ENCODE peak calls at places on chromosomes 5 and 9, in nine cellular contexts. One of them, this sample, is unnamed. For H3K4me1, the result is how much of the 10 kb centered on the place peaks cover.

GRCh38 chr9:91949946-91950664 is at the start of gene ROR2:
- DNase-seq in gastrocnemius medialis: no peak
- DNase-seq in fibroblast of lung: peak
- DNase-seq in pancreas: peak
- DNase-seq in esophagus squamous epithelium: no peak
- DNase-seq in left ventricle myocardium inferior: peak
- DNase-seq in tibial nerve: no peak
- DNase-seq in lower lobe of right lung: peak
- DNase-seq in neural progenitor cell: peak
- DNase-seq in this sample: peak

GRCh38 chr5:124604419-124604818 is 142.0 kb downstream of the ZNF608 start:
- DNase-seq in gastrocnemius medialis: no peak
- DNase-seq in fibroblast of lung: no peak
- DNase-seq in pancreas: no peak
- DNase-seq in esophagus squamous epithelium: no peak
- DNase-seq in left ventricle myocardium inferior: no peak
- DNase-seq in tibial nerve: no peak
- DNase-seq in lower lobe of right lung: no peak
- DNase-seq in neural progenitor cell: peak
- DNase-seq in this sample: no peak

GRCh38 chr5:83900307-83900706 is 179.7 kb upstream of the HAPLN1 start:
- DNase-seq in gastrocnemius medialis: no peak
- DNase-seq in fibroblast of lung: no peak
- DNase-seq in pancreas: no peak
- DNase-seq in esophagus squamous epithelium: no peak
- DNase-seq in left ventricle myocardium inferior: no peak
- DNase-seq in tibial nerve: no peak
- DNase-seq in lower lobe of right lung: no peak
- DNase-seq in neural progenitor cell: peak
- DNase-seq in this sample: no peak

GRCh38 chr5:33806736-33807442 is 84.9 kb downstream of the ADAMTS12 start:
- DNase-seq in gastrocnemius medialis: no peak
- DNase-seq in fibroblast of lung: peak
- DNase-seq in pancreas: no peak
- DNase-seq in esophagus squamous epithelium: no peak
- DNase-seq in left ventricle myocardium inferior: no peak
- DNase-seq in tibial nerve: no peak
- DNase-seq in lower lobe of right lung: no peak
- DNase-seq in neural progenitor cell: no peak
- DNase-seq in this sample: no peak

GRCh38 chr5:150587830-150588494 is 52.5 kb upstream of the SYNPO start:
- DNase-seq in gastrocnemius medialis: peak
- DNase-seq in fibroblast of lung: no peak
- DNase-seq in pancreas: no peak
- DNase-seq in esophagus squamous epithelium: no peak
- DNase-seq in left ventricle myocardium inferior: no peak
- DNase-seq in tibial nerve: no peak
- DNase-seq in lower lobe of right lung: no peak
- DNase-seq in neural progenitor cell: no peak
- DNase-seq in this sample: no peak

GRCh38 chr5:126871441-126871840 is 94.5 kb downstream of the LMNB1 start:
- DNase-seq in gastrocnemius medialis: no peak
- DNase-seq in fibroblast of lung: no peak
- DNase-seq in pancreas: no peak
- DNase-seq in esophagus squamous epithelium: no peak
- DNase-seq in left ventricle myocardium inferior: no peak
- DNase-seq in tibial nerve: no peak
- DNase-seq in lower lobe of right lung: no peak
- DNase-seq in neural progenitor cell: no peak
- DNase-seq in this sample: no peak

GRCh38 chr5:143772621-143773020 is 39.3 kb upstream of the HMHB1 start:
- DNase-seq in gastrocnemius medialis: no peak
- DNase-seq in fibroblast of lung: no peak
- DNase-seq in pancreas: no peak
- DNase-seq in esophagus squamous epithelium: no peak
- DNase-seq in left ventricle myocardium inferior: no peak
- DNase-seq in tibial nerve: no peak
- DNase-seq in lower lobe of right lung: no peak
- DNase-seq in neural progenitor cell: no peak
- DNase-seq in this sample: no peak

GRCh38 chr9:76562511-76562911 is 103.5 kb downstream of the GCNT1 start:
- DNase-seq in gastrocnemius medialis: no peak
- DNase-seq in fibroblast of lung: peak
- DNase-seq in pancreas: no peak
- DNase-seq in esophagus squamous epithelium: no peak
- DNase-seq in left ventricle myocardium inferior: no peak
- DNase-seq in tibial nerve: no peak
- DNase-seq in lower lobe of right lung: no peak
- DNase-seq in neural progenitor cell: no peak
- DNase-seq in this sample: no peak

GRCh38 chr9:94259077-94259847 is at the start of gene ZNF169:
- DNase-seq in gastrocnemius medialis: peak
- DNase-seq in fibroblast of lung: peak
- DNase-seq in pancreas: peak
- DNase-seq in esophagus squamous epithelium: peak
- DNase-seq in left ventricle myocardium inferior: peak
- DNase-seq in tibial nerve: peak
- DNase-seq in lower lobe of right lung: peak
- DNase-seq in neural progenitor cell: peak
- DNase-seq in this sample: peak

GRCh38 chr5:129359450-129359849 is 100.6 kb upstream of the ADAMTS19 start:
- DNase-seq in gastrocnemius medialis: no peak
- DNase-seq in fibroblast of lung: no peak
- DNase-seq in pancreas: no peak
- DNase-seq in esophagus squamous epithelium: no peak
- DNase-seq in left ventricle myocardium inferior: no peak
- DNase-seq in tibial nerve: no peak
- DNase-seq in lower lobe of right lung: no peak
- DNase-seq in neural progenitor cell: no peak
- DNase-seq in this sample: no peak

GRCh38 chr5:129356846-129357245 is 103.3 kb upstream of the ADAMTS19 start:
- DNase-seq in gastrocnemius medialis: no peak
- DNase-seq in fibroblast of lung: no peak
- DNase-seq in pancreas: no peak
- DNase-seq in esophagus squamous epithelium: no peak
- DNase-seq in left ventricle myocardium inferior: no peak
- DNase-seq in tibial nerve: no peak
- DNase-seq in lower lobe of right lung: no peak
- DNase-seq in neural progenitor cell: no peak
- DNase-seq in this sample: no peak

GRCh38 chr5:129358069-129358468 is 102.0 kb upstream of the ADAMTS19 start:
- DNase-seq in gastrocnemius medialis: no peak
- DNase-seq in fibroblast of lung: no peak
- DNase-seq in pancreas: no peak
- DNase-seq in esophagus squamous epithelium: no peak
- DNase-seq in left ventricle myocardium inferior: no peak
- DNase-seq in tibial nerve: no peak
- DNase-seq in lower lobe of right lung: no peak
- DNase-seq in neural progenitor cell: no peak
- DNase-seq in this sample: no peak

GRCh38 chr5:129363991-129364390 is 96.1 kb upstream of the ADAMTS19 start:
- DNase-seq in gastrocnemius medialis: no peak
- DNase-seq in fibroblast of lung: no peak
- DNase-seq in pancreas: no peak
- DNase-seq in esophagus squamous epithelium: no peak
- DNase-seq in left ventricle myocardium inferior: no peak
- DNase-seq in tibial nerve: no peak
- DNase-seq in lower lobe of right lung: no peak
- DNase-seq in neural progenitor cell: no peak
- DNase-seq in this sample: no peak

DNA sequence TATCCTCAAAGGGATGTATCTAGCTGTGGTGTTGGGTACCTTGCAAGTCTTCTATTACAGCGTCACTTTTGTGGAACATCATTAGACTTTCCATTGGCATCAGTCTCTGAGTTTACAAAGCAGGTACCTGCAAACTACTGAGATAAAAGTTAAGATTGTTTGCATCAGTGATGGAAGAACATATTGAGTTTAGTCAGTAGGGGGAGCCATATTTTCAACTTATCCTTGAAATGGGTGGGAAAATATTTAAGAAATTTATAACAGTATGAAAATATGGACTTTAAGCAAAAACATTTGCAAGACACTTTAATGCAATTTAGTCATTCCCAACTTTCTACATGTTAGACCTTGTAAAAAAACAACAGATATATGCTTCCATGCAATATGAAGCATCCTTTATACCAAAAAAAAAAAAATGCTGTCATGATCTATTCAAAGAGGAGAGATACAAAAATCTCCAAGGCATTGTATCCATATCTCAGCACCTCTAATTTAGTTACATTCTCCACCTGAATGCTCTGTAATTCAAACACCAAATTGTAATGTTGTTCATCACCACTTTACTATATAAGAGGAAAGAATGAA is 98.6 kb upstream of the ADAMTS19 start:
- DNase-seq in gastrocnemius medialis: no peak
- DNase-seq in fibroblast of lung: peak
- DNase-seq in pancreas: no peak
- DNase-seq in esophagus squamous epithelium: no peak
- DNase-seq in left ventricle myocardium inferior: no peak
- DNase-seq in tibial nerve: no peak
- DNase-seq in lower lobe of right lung: no peak
- DNase-seq in neural progenitor cell: peak
- DNase-seq in this sample: no peak
- TF ChIP-seq CTCF in gastrocnemius medialis: peak
- TF ChIP-seq CTCF in fibroblast of lung: no peak
- TF ChIP-seq CTCF in pancreas: no peak
- TF ChIP-seq CTCF in esophagus squamous epithelium: no peak
- TF ChIP-seq CTCF in left ventricle myocardium inferior: peak
- TF ChIP-seq CTCF in tibial nerve: no peak
- TF ChIP-seq CTCF in lower lobe of right lung: no peak
- TF ChIP-seq CTCF in neural progenitor cell: peak
- TF ChIP-seq CTCF in this sample: no peak

DNA sequence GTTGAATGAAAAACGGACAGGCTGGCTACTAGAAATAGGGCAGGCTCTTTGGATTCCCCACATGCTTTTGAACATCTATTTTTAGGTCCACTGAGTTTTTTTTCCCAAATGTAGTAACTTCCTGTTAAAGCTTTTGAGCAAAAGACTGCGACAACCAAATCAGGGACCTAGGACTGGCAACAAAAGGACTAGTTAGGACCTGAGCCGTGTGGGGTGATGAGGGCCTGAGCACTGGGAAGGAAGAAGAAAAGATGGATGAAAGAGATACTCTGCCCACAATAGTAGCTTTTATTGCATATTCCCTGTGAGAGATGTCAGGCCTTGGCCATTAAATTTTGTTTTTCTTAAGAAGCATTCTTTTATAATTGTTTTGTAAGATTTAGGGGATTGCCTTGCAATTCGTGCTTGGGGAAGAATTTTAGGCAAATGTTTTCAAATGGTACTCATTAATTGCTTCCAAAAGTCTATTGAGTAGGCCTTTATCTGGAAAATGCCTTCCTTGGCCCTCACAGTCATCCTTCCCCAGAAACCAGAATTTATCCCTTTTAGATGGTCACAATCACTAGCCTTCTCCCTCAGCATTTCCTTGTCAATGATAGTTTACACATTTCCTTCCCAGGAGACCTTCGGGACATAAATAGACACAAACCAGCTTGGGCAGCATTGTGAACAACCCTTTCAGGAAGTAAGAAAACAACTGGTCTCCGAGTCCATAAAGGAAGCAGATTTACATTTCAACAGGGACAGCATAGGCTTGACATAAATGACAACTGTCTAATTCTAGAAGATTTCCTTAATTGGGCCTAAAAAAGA is 166.5 kb downstream of the RMI1 start:
- DNase-seq in gastrocnemius medialis: no peak
- DNase-seq in fibroblast of lung: no peak
- DNase-seq in pancreas: no peak
- DNase-seq in esophagus squamous epithelium: no peak
- DNase-seq in left ventricle myocardium inferior: no peak
- DNase-seq in tibial nerve: no peak
- DNase-seq in lower lobe of right lung: no peak
- DNase-seq in neural progenitor cell: no peak
- DNase-seq in this sample: no peak
- H3K4me3 ChIP-seq in gastrocnemius medialis: no peak
- H3K4me3 ChIP-seq in fibroblast of lung: no peak
- H3K4me3 ChIP-seq in pancreas: no peak
- H3K4me3 ChIP-seq in esophagus squamous epithelium: no peak
- H3K4me3 ChIP-seq in left ventricle myocardium inferior: no peak
- H3K4me3 ChIP-seq in tibial nerve: no peak
- H3K4me3 ChIP-seq in lower lobe of right lung: no peak
- H3K4me3 ChIP-seq in neural progenitor cell: no peak
- H3K4me3 ChIP-seq in this sample: no peak

DNA sequence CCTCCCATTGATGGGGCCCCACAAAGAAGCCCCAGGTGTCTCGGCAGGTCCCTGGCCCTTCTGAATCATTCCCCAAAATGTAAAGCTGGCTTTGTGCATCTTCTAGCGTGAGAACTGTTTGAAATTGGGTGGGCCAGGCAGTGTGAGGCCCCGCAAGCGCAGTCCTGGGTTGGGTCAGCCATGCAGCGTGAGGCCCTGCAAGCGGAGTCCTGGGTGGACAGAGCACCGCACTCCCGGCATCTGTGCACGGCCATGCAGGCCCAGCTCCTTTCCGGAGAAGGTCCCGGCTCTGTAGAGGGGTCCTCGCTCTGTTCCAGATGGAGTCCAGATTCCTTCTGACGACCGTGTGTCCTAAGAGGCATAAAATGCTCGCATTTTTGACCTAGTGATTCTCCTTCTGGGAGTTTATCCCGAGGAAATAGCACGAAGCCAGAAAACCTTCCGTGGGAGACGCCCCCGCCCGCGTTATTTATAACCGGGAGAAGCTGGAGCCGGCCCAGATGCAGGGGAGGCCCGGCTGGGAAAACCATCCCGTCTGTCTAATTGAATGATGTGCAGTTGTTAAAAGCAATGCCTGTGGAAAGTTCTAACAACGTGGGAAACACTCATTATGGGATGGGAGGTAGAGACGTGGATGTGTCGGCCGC is 19.4 kb upstream of the NOTCH1 start:
- DNase-seq in gastrocnemius medialis: no peak
- DNase-seq in fibroblast of lung: peak
- DNase-seq in pancreas: peak
- DNase-seq in esophagus squamous epithelium: no peak
- DNase-seq in left ventricle myocardium inferior: peak
- DNase-seq in tibial nerve: no peak
- DNase-seq in lower lobe of right lung: no peak
- DNase-seq in neural progenitor cell: no peak
- DNase-seq in this sample: no peak
- H3K4me1 ChIP-seq in gastrocnemius medialis: under half
- H3K4me1 ChIP-seq in fibroblast of lung: under half
- H3K4me1 ChIP-seq in pancreas: under half
- H3K4me1 ChIP-seq in esophagus squamous epithelium: half or more
- H3K4me1 ChIP-seq in left ventricle myocardium inferior: half or more
- H3K4me1 ChIP-seq in tibial nerve: half or more
- H3K4me1 ChIP-seq in lower lobe of right lung: half or more
- H3K4me1 ChIP-seq in neural progenitor cell: under half
- H3K4me1 ChIP-seq in this sample: under half

GRCh38 chr5:58871648-58872242 is 288.9 kb downstream of the RAB3C start:
- DNase-seq in gastrocnemius medialis: no peak
- DNase-seq in fibroblast of lung: peak
- DNase-seq in pancreas: no peak
- DNase-seq in esophagus squamous epithelium: no peak
- DNase-seq in left ventricle myocardium inferior: no peak
- DNase-seq in tibial nerve: peak
- DNase-seq in lower lobe of right lung: no peak
- DNase-seq in neural progenitor cell: peak
- DNase-seq in this sample: no peak

GRCh38 chr5:58868931-58869330 is 286.1 kb downstream of the RAB3C start:
- DNase-seq in gastrocnemius medialis: no peak
- DNase-seq in fibroblast of lung: no peak
- DNase-seq in pancreas: no peak
- DNase-seq in esophagus squamous epithelium: no peak
- DNase-seq in left ventricle myocardium inferior: no peak
- DNase-seq in tibial nerve: no peak
- DNase-seq in lower lobe of right lung: no peak
- DNase-seq in neural progenitor cell: no peak
- DNase-seq in this sample: no peak

GRCh38 chr5:58872670-58873273 is 289.9 kb downstream of the RAB3C start:
- DNase-seq in gastrocnemius medialis: no peak
- DNase-seq in fibroblast of lung: no peak
- DNase-seq in pancreas: no peak
- DNase-seq in esophagus squamous epithelium: no peak
- DNase-seq in left ventricle myocardium inferior: no peak
- DNase-seq in tibial nerve: no peak
- DNase-seq in lower lobe of right lung: no peak
- DNase-seq in neural progenitor cell: no peak
- DNase-seq in this sample: no peak
- TF ChIP-seq CTCF in gastrocnemius medialis: no peak
- TF ChIP-seq CTCF in fibroblast of lung: no peak
- TF ChIP-seq CTCF in pancreas: no peak
- TF ChIP-seq CTCF in esophagus squamous epithelium: no peak
- TF ChIP-seq CTCF in left ventricle myocardium inferior: no peak
- TF ChIP-seq CTCF in tibial nerve: no peak
- TF ChIP-seq CTCF in lower lobe of right lung: no peak
- TF ChIP-seq CTCF in neural progenitor cell: no peak
- TF ChIP-seq CTCF in this sample: no peak

This sample was measured in psoas muscle.